ENCODE peak calls at places on chromosomes 4 and X, in nine cellular contexts. M is GM12878, L is IMR-90, V is body of pancreas, I is heart left ventricle, Q is breast epithelium, B is esophagus muscularis mucosa, J is HCT116, A is sigmoid colon. T is an unnamed sample.

GRCh38 chrX:153802513-153803045 is 8.1 kb downstream of the SSR4 start:
- DNase-seq in J (no peak), L (no peak), B (no peak), Q (no peak), A (no peak), M (no peak), I (no peak), V (no peak), T (no peak)

GRCh38 chrX:79443121-79443520 is 76.0 kb upstream of the ITM2A start:
- DNase-seq in B (no peak), Q (no peak), V (no peak), M (no peak), J (no peak), L (no peak), A (no peak), I (no peak), T (no peak)

GRCh38 chr4:65521666-65522065 is 148.6 kb downstream of the EPHA5 start:
- DNase-seq in Q (no peak), J (no peak), A (no peak), V (no peak), L (no peak), I (no peak), M (no peak), B (no peak), T (no peak)

GRCh38 chrX:21656587-21657317 is 1.4 kb downstream of the KLHL34 start:
- DNase-seq in V (no peak), J (no peak), M (no peak), B (no peak), A (no peak), I (no peak), L (no peak), Q (no peak), T (no peak)

GRCh38 chr4:72295966-72296557 is 264.3 kb downstream of the NPFFR2 start:
- DNase-seq in L (peak; percentile 57), A (no peak), J (peak; percentile 15), Q (no peak), V (no peak), B (no peak), M (no peak), I (no peak), T (no peak)

GRCh38 chrX:2697741-2698294 is 6.7 kb downstream of the CD99 start:
- DNase-seq in M (peak; percentile 44), A (no peak), I (no peak), J (no peak), V (no peak), Q (no peak), B (no peak), L (peak; percentile 74), T (no peak)

GRCh38 chr4:87377816-87378215 is 13.2 kb downstream of the HSD17B11 start:
- DNase-seq in J (no peak), B (no peak), M (no peak), V (no peak), Q (no peak), I (no peak), L (no peak), A (no peak), T (no peak)

GRCh38 chr4:84966382-84967291 is at the start of gene WDFY3:
- DNase-seq in Q (peak; percentile 82), V (peak; percentile 81), B (peak; percentile 94), L (peak; percentile 89), I (peak; percentile 90), J (peak; percentile 71), A (peak; percentile 94), M (no peak), T (peak; percentile 91)

GRCh38 chr4:156388826-156389225 is 435.2 kb upstream of the CTSO start:
- DNase-seq in L (peak; percentile 2), M (no peak), Q (no peak), V (no peak), I (no peak), A (no peak), B (no peak), J (no peak), T (no peak)

GRCh38 chr4:153113838-153114105 is 90.5 kb upstream of the TRIM2 start:
- DNase-seq in I (no peak), M (no peak), Q (no peak), B (no peak), V (no peak), J (no peak), A (no peak), L (no peak), T (no peak)
- H3K4me1 ChIP-seq in I (peaks cover 16% of the 10 kb centered on the region), M (peaks cover 8% of the 10 kb centered on the region), Q (peaks cover 4% of the 10 kb centered on the region), B (peaks cover 19% of the 10 kb centered on the region), V (peaks cover 11% of the 10 kb centered on the region), J (peaks cover 26% of the 10 kb centered on the region), A (peaks cover 16% of the 10 kb centered on the region), L (peaks cover 11% of the 10 kb centered on the region), T (peaks cover 18% of the 10 kb centered on the region)

DNA sequence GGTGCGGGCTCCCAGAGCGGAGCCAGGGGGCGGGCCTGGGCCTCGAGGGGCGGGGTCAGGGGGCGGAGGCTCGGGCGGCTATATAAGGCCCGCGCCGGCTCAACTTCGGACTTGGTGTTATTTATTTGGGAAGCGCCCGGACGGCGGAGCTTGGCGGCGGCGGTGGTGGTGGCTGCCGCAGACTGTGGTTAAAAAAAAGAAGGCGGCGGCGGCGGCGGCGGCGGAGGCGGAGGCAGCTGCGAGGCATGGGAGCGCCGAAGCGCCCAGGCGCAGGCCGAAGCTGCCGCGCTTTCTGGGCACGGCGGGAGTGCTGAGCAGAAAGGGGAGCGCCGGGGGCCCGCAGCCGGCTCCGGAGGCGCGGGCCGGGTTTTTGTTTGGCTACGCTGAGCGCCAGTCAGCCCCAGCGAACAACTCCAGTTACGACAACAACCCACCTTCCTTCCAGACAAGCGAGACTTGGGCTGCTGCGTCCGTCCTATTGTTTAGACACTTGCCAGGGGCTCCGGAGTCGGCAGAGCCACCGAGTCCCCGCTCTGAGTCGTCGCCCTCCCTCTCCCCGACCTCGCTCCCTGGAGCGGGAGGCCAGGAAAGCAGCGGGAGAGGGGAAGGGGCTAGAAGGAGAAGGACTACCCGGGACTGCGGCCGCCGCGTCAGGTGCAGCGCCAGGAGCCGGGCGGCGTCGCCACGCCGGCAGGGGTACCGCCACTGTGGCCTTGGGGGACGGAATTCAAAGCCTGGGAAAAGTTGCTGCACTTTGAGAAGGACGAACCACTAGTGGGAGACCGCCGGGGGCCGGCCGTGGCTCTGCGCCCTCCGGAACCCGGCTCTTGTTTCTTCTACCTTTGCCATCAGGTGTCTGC is at the start of gene SLIT2:
- DNase-seq in J (peak; percentile 24), V (peak; percentile 83), A (peak; percentile 95), I (peak; percentile 80), B (peak; percentile 97), Q (peak; percentile 86), L (peak; percentile 68), M (no peak), T (peak; percentile 88)
- TF ChIP-seq POLR2A in J (no peak), V (peak; percentile 92), A (peak; percentile 60), I (no peak), B (peak; percentile 59), Q (no peak), L (peak; percentile 93), M (no peak), T (no peak)

GRCh38 chr4:100093091-100093866 is 97.0 kb downstream of the DDIT4L start:
- DNase-seq in B (no peak), Q (peak; percentile 72), J (peak; percentile 93), I (peak; percentile 80), L (peak; percentile 82), A (peak; percentile 92), V (peak; percentile 90), M (peak; percentile 43), T (peak; percentile 88)

GRCh38 chr4:100098011-100098545 is 92.2 kb downstream of the DDIT4L start:
- DNase-seq in B (no peak), I (no peak), L (no peak), J (no peak), A (no peak), M (no peak), Q (no peak), V (no peak), T (no peak)

GRCh38 chr4:100099746-100100145 is 90.5 kb downstream of the DDIT4L start:
- DNase-seq in M (no peak), L (no peak), B (no peak), A (no peak), Q (no peak), I (no peak), J (no peak), V (no peak), T (no peak)

GRCh38 chr4:100098681-100099080 is 91.6 kb downstream of the DDIT4L start:
- DNase-seq in A (no peak), J (no peak), L (no peak), B (no peak), M (no peak), V (no peak), I (no peak), Q (no peak), T (no peak)

GRCh38 chr4:100095729-100096595 is 94.3 kb downstream of the DDIT4L start:
- DNase-seq in A (peak; percentile 84), I (peak; percentile 50), L (peak; percentile 77), M (peak; percentile 36), V (peak; percentile 71), B (no peak), Q (peak; percentile 57), J (peak; percentile 69), T (no peak)
- H3K4me1 ChIP-seq in A (peaks cover 11% of the 10 kb centered on the region), I (peaks cover 15% of the 10 kb centered on the region), L (peaks cover 3% of the 10 kb centered on the region), M (peaks cover 1% of the 10 kb centered on the region), V (peaks cover 15% of the 10 kb centered on the region), B (peaks cover 19% of the 10 kb centered on the region), Q (peaks cover 5% of the 10 kb centered on the region), J (peaks cover 26% of the 10 kb centered on the region), T (peaks cover 27% of the 10 kb centered on the region)

GRCh38 chr4:7068883-7069282 is 1.0 kb upstream of the GRPEL1 start:
- DNase-seq in A (peak; percentile 56), V (no peak), B (no peak), I (no peak), L (no peak), Q (no peak), M (no peak), J (no peak), T (peak; percentile 76)

GRCh38 chr4:7066493-7066892 is 1.4 kb downstream of the GRPEL1 start:
- DNase-seq in B (no peak), V (no peak), M (no peak), L (no peak), Q (no peak), J (no peak), I (no peak), A (peak; percentile 38), T (no peak)

GRCh38 chr4:7067147-7067522 is 729 bp downstream of the GRPEL1 start:
- DNase-seq in L (no peak), Q (no peak), M (no peak), J (no peak), I (no peak), A (no peak), V (peak; percentile 62), B (no peak), T (no peak)

GRCh38 chr4:7068279-7068842 is 497 bp upstream of the GRPEL1 start:
- DNase-seq in L (no peak), B (no peak), J (no peak), A (no peak), V (no peak), I (no peak), Q (peak; percentile 99), M (no peak), T (peak; percentile 100)

DNA sequence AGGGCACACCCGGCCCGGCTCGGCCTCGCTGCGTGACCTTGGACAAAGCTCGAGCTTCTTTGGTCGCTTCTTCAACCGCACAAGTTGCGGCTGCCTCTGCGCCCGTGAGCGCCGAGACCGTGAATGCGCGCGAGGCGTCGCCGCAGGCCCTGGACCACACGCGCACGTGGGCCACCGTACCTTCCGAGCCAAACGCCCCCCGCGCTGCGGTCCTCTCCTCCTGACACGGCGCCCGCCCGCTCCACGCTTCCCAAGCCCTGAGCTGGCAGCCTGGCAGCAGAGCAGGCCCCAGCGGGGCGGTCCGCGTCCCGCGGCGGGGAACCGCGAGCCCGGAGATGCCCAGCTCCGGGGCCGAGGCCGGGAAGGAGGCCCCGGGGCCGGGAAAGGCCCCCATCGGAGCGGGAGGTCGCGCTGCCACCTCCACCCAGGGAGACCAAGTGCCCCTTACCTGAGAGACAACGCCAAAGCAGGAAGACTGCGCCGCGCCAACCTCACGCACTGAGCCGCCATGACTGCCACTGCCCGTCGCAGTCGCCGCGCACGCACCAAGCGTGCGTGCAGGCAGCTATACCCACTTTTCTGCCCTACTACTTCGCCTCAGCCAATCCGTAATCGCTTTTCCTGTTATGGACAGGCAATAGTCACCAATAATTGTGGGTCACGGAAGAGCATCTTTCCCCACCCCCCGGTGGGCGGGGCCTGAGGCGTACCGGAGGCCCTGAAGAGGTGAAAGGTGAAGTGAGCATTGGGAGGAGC is at the start of gene GRPEL1:
- DNase-seq in J (peak; percentile 98), M (peak; percentile 98), B (peak; percentile 100), L (peak; percentile 99), A (peak; percentile 100), V (peak; percentile 100), Q (no peak), I (peak; percentile 100), T (peak; percentile 75)
- TF ChIP-seq POLR2A in J (peak; percentile 96), M (peak; percentile 99), B (peak; percentile 97), L (peak; percentile 95), A (peak; percentile 95), V (peak; percentile 98), Q (peak; percentile 85), I (peak; percentile 97), T (peak; percentile 73)